ENCODE peak calls at places on chromosomes 1 and 21, in four cellular contexts. One of them, this sample, is unnamed.

GRCh38 chr1:221724931-221725605 is 16.8 kb downstream of the DUSP10 start:
- DNase-seq in GDM1: no peak
- DNase-seq in H7: no peak
- DNase-seq in posterior vena cava: peak; percentile 89
- DNase-seq in this sample: peak; percentile 73

GRCh38 chr1:168609133-168609715 is 32.8 kb downstream of the XCL1 start:
- DNase-seq in GDM1: no peak
- DNase-seq in H7: no peak
- DNase-seq in posterior vena cava: peak; percentile 90
- DNase-seq in this sample: no peak

GRCh38 chr1:59937636-59938210 is 11.2 kb upstream of the CYP2J2 start:
- DNase-seq in GDM1: no peak
- DNase-seq in H7: no peak
- DNase-seq in posterior vena cava: no peak
- DNase-seq in this sample: no peak

GRCh38 chr1:78619446-78619802 is 824 bp upstream of the IFI44L start:
- DNase-seq in GDM1: no peak
- DNase-seq in H7: no peak
- DNase-seq in posterior vena cava: no peak
- DNase-seq in this sample: no peak

GRCh38 chr1:236066828-236067386 is 2.0 kb upstream of the NID1 start:
- DNase-seq in GDM1: peak; percentile 80
- DNase-seq in H7: no peak
- DNase-seq in posterior vena cava: peak; percentile 90
- DNase-seq in this sample: peak; percentile 79

GRCh38 chr1:38013027-38013588 is 574 bp downstream of the UTP11 start:
- DNase-seq in GDM1: no peak
- DNase-seq in H7: peak; percentile 62
- DNase-seq in posterior vena cava: no peak
- DNase-seq in this sample: no peak

GRCh38 chr1:109628540-109629321 is 9.1 kb downstream of the AMPD2 start:
- DNase-seq in GDM1: no peak
- DNase-seq in H7: peak; percentile 30
- DNase-seq in posterior vena cava: no peak
- DNase-seq in this sample: no peak

GRCh38 chr21:45559216-45560105 is 17.2 kb upstream of the SLC19A1 start:
- DNase-seq in GDM1: no peak
- DNase-seq in H7: peak; percentile 75
- DNase-seq in posterior vena cava: peak; percentile 70
- DNase-seq in this sample: peak; percentile 47

GRCh38 chr1:18142969-18143368 is 35.4 kb downstream of the IGSF21 start:
- DNase-seq in GDM1: no peak
- DNase-seq in H7: no peak
- DNase-seq in posterior vena cava: no peak
- DNase-seq in this sample: no peak

GRCh38 chr1:82091274-82091673 is 290.5 kb downstream of the ADGRL2 start:
- DNase-seq in GDM1: no peak
- DNase-seq in H7: no peak
- DNase-seq in posterior vena cava: no peak
- DNase-seq in this sample: no peak

GRCh38 chr1:86942743-86943142 is 28.3 kb downstream of the HS2ST1 start:
- DNase-seq in GDM1: no peak
- DNase-seq in H7: no peak
- DNase-seq in posterior vena cava: no peak
- DNase-seq in this sample: no peak

GRCh38 chr1:197928849-197929336 is 11.7 kb downstream of the LHX9 start:
- DNase-seq in GDM1: peak; percentile 23
- DNase-seq in H7: peak; percentile 44
- DNase-seq in posterior vena cava: no peak
- DNase-seq in this sample: no peak

GRCh38 chr1:206001476-206001888 is 1.7 kb downstream of the RAB7B start:
- DNase-seq in GDM1: peak; percentile 57
- DNase-seq in H7: no peak
- DNase-seq in posterior vena cava: no peak
- DNase-seq in this sample: peak; percentile 72

GRCh38 chr1:98991127-98992003 is 13.3 kb downstream of the PLPPR5 start:
- DNase-seq in GDM1: no peak
- DNase-seq in H7: no peak
- DNase-seq in posterior vena cava: no peak
- DNase-seq in this sample: no peak

GRCh38 chr1:173570370-173571030 is 32.4 kb downstream of the SLC9C2 start:
- DNase-seq in GDM1: no peak
- DNase-seq in H7: no peak
- DNase-seq in posterior vena cava: no peak
- DNase-seq in this sample: no peak

GRCh38 chr1:153629343-153629665 is 1.1 kb downstream of the S100A1 start:
- DNase-seq in GDM1: no peak
- DNase-seq in H7: no peak
- DNase-seq in posterior vena cava: no peak
- DNase-seq in this sample: peak; percentile 51

GRCh38 chr1:36824390-36824861 is 209.9 kb downstream of the GRIK3 start:
- DNase-seq in GDM1: no peak
- DNase-seq in H7: peak; percentile 87
- DNase-seq in posterior vena cava: no peak
- DNase-seq in this sample: no peak

GRCh38 chr1:86965012-86965826 is 50.8 kb downstream of the HS2ST1 start:
- DNase-seq in GDM1: no peak
- DNase-seq in H7: peak; percentile 55
- DNase-seq in posterior vena cava: no peak
- DNase-seq in this sample: no peak

GRCh38 chr21:41369915-41370839 is 8.3 kb downstream of the MX2 start:
- DNase-seq in GDM1: no peak
- DNase-seq in H7: no peak
- DNase-seq in posterior vena cava: no peak
- DNase-seq in this sample: peak; percentile 66

GRCh38 chr1:183476081-183476480 is 3.8 kb downstream of the SMG7 start:
- DNase-seq in GDM1: no peak
- DNase-seq in H7: no peak
- DNase-seq in posterior vena cava: no peak
- DNase-seq in this sample: no peak

GRCh38 chr1:76038306-76039004 is 36.1 kb upstream of the ST6GALNAC3 start:
- DNase-seq in GDM1: no peak
- DNase-seq in H7: no peak
- DNase-seq in posterior vena cava: no peak
- DNase-seq in this sample: no peak

GRCh38 chr1:240936911-240937668 is 325.1 kb upstream of the GREM2 start:
- DNase-seq in GDM1: no peak
- DNase-seq in H7: no peak
- DNase-seq in posterior vena cava: no peak
- DNase-seq in this sample: no peak

GRCh38 chr1:11374748-11375110 is 101.7 kb downstream of the UBIAD1 start:
- DNase-seq in GDM1: no peak
- DNase-seq in H7: no peak
- DNase-seq in posterior vena cava: no peak
- DNase-seq in this sample: no peak

GRCh38 chr21:33308586-33309490 is 15.9 kb upstream of the IFNAR1 start:
- DNase-seq in GDM1: no peak
- DNase-seq in H7: no peak
- DNase-seq in posterior vena cava: no peak
- DNase-seq in this sample: no peak

This sample was measured in upper lobe of right lung.